ENCODE peak calls at places on chromosomes 2 and 18, in ten cellular contexts. Q is GDM1; W is astrocyte of the spinal cord; R is iPS-NIHi11; K is left lobe of liver; A is glutamatergic neuron; T is CD4-positive, alpha-beta T cell; E is hepatic stellate cell; J is GM19239; X is bronchial epithelial cell. M is an unnamed sample.

GRCh38 chr2:127637725-127638252 is 8.2 kb upstream of the GPR17 start:
- DNase-seq in W (peak), E (peak), Q (peak), T (no peak), X (peak), R (peak), A (peak), K (no peak), J (no peak), M (peak)

GRCh38 chr2:240629419-240629967 is 4.2 kb downstream of the GPR35 start:
- DNase-seq in Q (no peak), R (no peak), A (no peak), X (no peak), E (no peak), T (no peak), J (no peak), W (no peak), K (no peak), M (no peak)

GRCh38 chr2:72141881-72142742 is 5.5 kb downstream of the CYP26B1 start:
- DNase-seq in T (no peak), Q (no peak), J (no peak), R (no peak), K (peak), A (no peak), W (no peak), X (no peak), E (no peak), M (no peak)

GRCh38 chr2:134690629-134691215 is 28.1 kb downstream of the TMEM163 start:
- DNase-seq in J (no peak), W (no peak), T (no peak), Q (no peak), A (no peak), R (no peak), X (no peak), K (no peak), E (no peak), M (no peak)

GRCh38 chr2:126513033-126513432 is 142.9 kb upstream of the GYPC start:
- DNase-seq in A (no peak), E (no peak), T (no peak), R (no peak), K (no peak), X (peak), W (no peak), J (no peak), Q (no peak), M (peak)

GRCh38 chr18:64271264-64271663 is 122.4 kb upstream of the LINC00305 start:
- DNase-seq in A (no peak), Q (no peak), W (no peak), K (peak), E (no peak), J (no peak), R (no peak), X (no peak), T (no peak), M (no peak)

GRCh38 chr2:71690876-71691275 is 237.5 kb downstream of the DYSF start:
- DNase-seq in K (no peak), J (no peak), W (no peak), Q (no peak), A (no peak), T (no peak), E (no peak), X (no peak), R (no peak), M (no peak)

GRCh38 chr2:172901913-172902312 is 166.3 kb downstream of the RAPGEF4 start:
- DNase-seq in X (no peak), R (no peak), J (no peak), T (no peak), A (no peak), W (no peak), Q (no peak), K (no peak), E (no peak), M (no peak)

GRCh38 chr2:27380626-27381556 is at the start of gene ZNF513:
- DNase-seq in X (peak), E (peak), J (peak), W (peak), K (peak), R (peak), A (peak), T (peak), Q (peak), M (peak)

GRCh38 chr18:35174093-35174731 is 66.6 kb upstream of the ZNF397 start:
- DNase-seq in J (no peak), E (no peak), W (no peak), T (no peak), K (no peak), X (no peak), A (no peak), R (peak), Q (peak), M (no peak)